ENCODE peak calls at places on chromosomes 6 and 20, in five cellular contexts. One of them, this sample, is unnamed.

GRCh38 chr6:20814494-20814893 is 280.2 kb downstream of the CDKAL1 start:
- DNase-seq in Panc1: no peak
- DNase-seq in sigmoid colon: no peak
- DNase-seq in CD4-positive, CD25-positive, alpha-beta regulatory T cell: no peak
- DNase-seq in testis: no peak
- DNase-seq in this sample: no peak

GRCh38 chr20:32168184-32168910 is 39.2 kb downstream of the PLAGL2 start:
- DNase-seq in Panc1: no peak
- DNase-seq in sigmoid colon: peak; percentile 12
- DNase-seq in CD4-positive, CD25-positive, alpha-beta regulatory T cell: no peak
- DNase-seq in testis: no peak
- DNase-seq in this sample: no peak

GRCh38 chr6:134802426-134803058 is 147.4 kb downstream of the ALDH8A1 start:
- DNase-seq in Panc1: no peak
- DNase-seq in sigmoid colon: no peak
- DNase-seq in CD4-positive, CD25-positive, alpha-beta regulatory T cell: no peak
- DNase-seq in testis: no peak
- DNase-seq in this sample: no peak

GRCh38 chr6:99467509-99468106 is 42.5 kb upstream of the PNISR start:
- DNase-seq in Panc1: no peak
- DNase-seq in sigmoid colon: no peak
- DNase-seq in CD4-positive, CD25-positive, alpha-beta regulatory T cell: peak; percentile 40
- DNase-seq in testis: no peak
- DNase-seq in this sample: no peak

GRCh38 chr6:19876672-19877071 is 39.5 kb downstream of the ID4 start:
- DNase-seq in Panc1: no peak
- DNase-seq in sigmoid colon: no peak
- DNase-seq in CD4-positive, CD25-positive, alpha-beta regulatory T cell: no peak
- DNase-seq in testis: no peak
- DNase-seq in this sample: no peak

GRCh38 chr20:51237278-51237677 is 214.4 kb upstream of the KCNG1 start:
- DNase-seq in Panc1: no peak
- DNase-seq in sigmoid colon: no peak
- DNase-seq in CD4-positive, CD25-positive, alpha-beta regulatory T cell: no peak
- DNase-seq in testis: no peak
- DNase-seq in this sample: peak; percentile 40

GRCh38 chr6:74834967-74835366 is 370.9 kb downstream of the COL12A1 start:
- DNase-seq in Panc1: no peak
- DNase-seq in sigmoid colon: no peak
- DNase-seq in CD4-positive, CD25-positive, alpha-beta regulatory T cell: no peak
- DNase-seq in testis: no peak
- DNase-seq in this sample: no peak

GRCh38 chr6:5730586-5731263 is 276.0 kb downstream of the NRN1 start:
- DNase-seq in Panc1: no peak
- DNase-seq in sigmoid colon: no peak
- DNase-seq in CD4-positive, CD25-positive, alpha-beta regulatory T cell: no peak
- DNase-seq in testis: no peak
- DNase-seq in this sample: no peak

GRCh38 chr6:29424168-29424567 is 9.4 kb downstream of the OR12D1 start:
- DNase-seq in Panc1: no peak
- DNase-seq in sigmoid colon: no peak
- DNase-seq in CD4-positive, CD25-positive, alpha-beta regulatory T cell: no peak
- DNase-seq in testis: no peak
- DNase-seq in this sample: no peak

GRCh38 chr20:35226126-35226774 is at the start of gene MMP24:
- DNase-seq in Panc1: no peak
- DNase-seq in sigmoid colon: no peak
- DNase-seq in CD4-positive, CD25-positive, alpha-beta regulatory T cell: no peak
- DNase-seq in testis: no peak
- DNase-seq in this sample: no peak

GRCh38 chr6:48630511-48630910 is 519.5 kb upstream of the PTCHD4 start:
- DNase-seq in Panc1: no peak
- DNase-seq in sigmoid colon: no peak
- DNase-seq in CD4-positive, CD25-positive, alpha-beta regulatory T cell: no peak
- DNase-seq in testis: no peak
- DNase-seq in this sample: no peak

GRCh38 chr20:6501061-6501460 is 266.4 kb upstream of the BMP2 start:
- DNase-seq in Panc1: no peak
- DNase-seq in sigmoid colon: no peak
- DNase-seq in CD4-positive, CD25-positive, alpha-beta regulatory T cell: no peak
- DNase-seq in testis: no peak
- DNase-seq in this sample: no peak

GRCh38 chr6:116369540-116370327 is 1.0 kb upstream of the DSE start:
- DNase-seq in Panc1: no peak
- DNase-seq in sigmoid colon: no peak
- DNase-seq in CD4-positive, CD25-positive, alpha-beta regulatory T cell: no peak
- DNase-seq in testis: peak; percentile 21
- DNase-seq in this sample: no peak

GRCh38 chr20:54107181-54107580 is 36.8 kb upstream of the BCAS1 start:
- DNase-seq in Panc1: no peak
- DNase-seq in sigmoid colon: no peak
- DNase-seq in CD4-positive, CD25-positive, alpha-beta regulatory T cell: no peak
- DNase-seq in testis: no peak
- DNase-seq in this sample: no peak

GRCh38 chr20:47973519-47974233 is 188.4 kb upstream of the SULF2 start:
- DNase-seq in Panc1: no peak
- DNase-seq in sigmoid colon: no peak
- DNase-seq in CD4-positive, CD25-positive, alpha-beta regulatory T cell: no peak
- DNase-seq in testis: no peak
- DNase-seq in this sample: peak; percentile 52

GRCh38 chr6:121435444-121436069 is at the start of gene GJA1:
- DNase-seq in Panc1: peak; percentile 74
- DNase-seq in sigmoid colon: no peak
- DNase-seq in CD4-positive, CD25-positive, alpha-beta regulatory T cell: no peak
- DNase-seq in testis: peak; percentile 66
- DNase-seq in this sample: no peak

GRCh38 chr6:12363651-12364381 is 73.7 kb downstream of the EDN1 start:
- DNase-seq in Panc1: no peak
- DNase-seq in sigmoid colon: no peak
- DNase-seq in CD4-positive, CD25-positive, alpha-beta regulatory T cell: no peak
- DNase-seq in testis: no peak
- DNase-seq in this sample: no peak

GRCh38 chr6:84763397-84764331 is 734 bp downstream of the TBX18 start:
- DNase-seq in Panc1: peak; percentile 12
- DNase-seq in sigmoid colon: peak; percentile 70
- DNase-seq in CD4-positive, CD25-positive, alpha-beta regulatory T cell: no peak
- DNase-seq in testis: peak; percentile 33
- DNase-seq in this sample: peak; percentile 64
- H3K4me3 ChIP-seq in Panc1: peak overlapping the region; percentile 67
- H3K4me3 ChIP-seq in sigmoid colon: peak overlapping the region; percentile 37
- H3K4me3 ChIP-seq in CD4-positive, CD25-positive, alpha-beta regulatory T cell: no peak overlapping the region
- H3K4me3 ChIP-seq in testis: peak overlapping the region; percentile 44
- H3K4me3 ChIP-seq in this sample: peak overlapping the region; percentile 72

DNA sequence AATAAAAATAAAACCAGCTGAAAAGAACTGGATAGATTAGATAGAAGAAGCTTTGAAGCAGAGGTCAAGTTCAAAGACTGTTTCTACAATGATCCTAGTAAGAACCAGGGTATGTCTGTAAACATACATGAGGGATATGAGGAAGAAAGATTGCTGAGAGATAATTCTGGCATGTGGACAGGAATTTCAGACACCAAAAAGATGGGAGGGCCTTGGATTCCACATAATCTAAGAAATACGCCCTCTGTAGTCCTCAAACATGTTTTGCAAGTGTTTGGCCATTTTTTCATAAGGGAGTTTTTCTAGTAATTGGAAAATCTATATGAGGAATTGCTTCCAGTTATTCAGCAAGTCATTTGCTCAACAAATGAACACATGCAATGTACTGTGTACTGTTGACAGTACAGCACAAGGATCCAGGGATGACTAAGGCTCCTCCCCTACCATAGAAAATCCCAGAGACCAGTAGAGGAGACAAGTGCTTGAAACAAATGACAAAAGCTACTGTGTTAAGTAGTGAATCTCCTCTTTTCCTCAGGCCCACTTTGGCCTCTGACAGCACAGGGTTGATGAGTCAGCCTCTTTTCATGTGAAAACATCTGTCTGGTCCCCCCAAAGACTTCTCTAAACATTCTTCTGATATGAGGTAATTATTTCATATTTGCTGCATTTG is 795.9 kb downstream of the MAFB start:
- DNase-seq in Panc1: no peak
- DNase-seq in sigmoid colon: no peak
- DNase-seq in CD4-positive, CD25-positive, alpha-beta regulatory T cell: no peak
- DNase-seq in testis: no peak
- DNase-seq in this sample: no peak
- H3K36me3 ChIP-seq in Panc1: no peaks in the 10 kb centered on the region
- H3K36me3 ChIP-seq in sigmoid colon: no peaks in the 10 kb centered on the region
- H3K36me3 ChIP-seq in CD4-positive, CD25-positive, alpha-beta regulatory T cell: no peaks in the 10 kb centered on the region
- H3K36me3 ChIP-seq in testis: no peaks in the 10 kb centered on the region
- H3K36me3 ChIP-seq in this sample: no peaks in the 10 kb centered on the region

DNA sequence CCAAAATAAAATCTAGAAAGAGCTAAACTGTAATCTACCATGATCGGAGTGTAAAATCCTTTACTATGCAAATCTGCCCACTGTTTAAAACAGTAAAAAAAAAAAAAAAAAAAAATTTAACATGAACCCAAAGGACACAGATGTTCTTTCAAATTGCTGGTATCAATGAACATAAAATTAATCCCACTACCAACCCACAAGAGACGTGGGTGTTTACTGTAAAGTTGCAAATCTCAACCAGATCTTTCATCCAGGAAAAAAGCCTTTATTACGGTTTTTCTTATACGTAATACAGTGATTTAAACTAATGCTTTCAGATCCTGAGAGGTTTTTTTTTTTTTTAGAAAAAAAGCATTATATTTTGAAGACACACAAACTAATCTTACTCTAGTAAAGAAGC is 2.5 kb downstream of the CDK19 start:
- DNase-seq in Panc1: no peak
- DNase-seq in sigmoid colon: no peak
- DNase-seq in CD4-positive, CD25-positive, alpha-beta regulatory T cell: no peak
- DNase-seq in testis: no peak
- DNase-seq in this sample: no peak
- H3K4me3 ChIP-seq in Panc1: no peak overlapping the region
- H3K4me3 ChIP-seq in sigmoid colon: no peak overlapping the region
- H3K4me3 ChIP-seq in CD4-positive, CD25-positive, alpha-beta regulatory T cell: no peak overlapping the region
- H3K4me3 ChIP-seq in testis: no peak overlapping the region
- H3K4me3 ChIP-seq in this sample: no peak overlapping the region

GRCh38 chr20:62132421-62132820 is 10.1 kb downstream of the LSM14B start:
- DNase-seq in Panc1: no peak
- DNase-seq in sigmoid colon: no peak
- DNase-seq in CD4-positive, CD25-positive, alpha-beta regulatory T cell: no peak
- DNase-seq in testis: no peak
- DNase-seq in this sample: no peak
- H3K36me3 ChIP-seq in Panc1: peaks cover 38% of the 10 kb centered on the region
- H3K36me3 ChIP-seq in sigmoid colon: peaks cover 61% of the 10 kb centered on the region
- H3K36me3 ChIP-seq in CD4-positive, CD25-positive, alpha-beta regulatory T cell: peaks cover 95% of the 10 kb centered on the region
- H3K36me3 ChIP-seq in testis: no peaks in the 10 kb centered on the region
- H3K36me3 ChIP-seq in this sample: peaks cover 98% of the 10 kb centered on the region

DNA sequence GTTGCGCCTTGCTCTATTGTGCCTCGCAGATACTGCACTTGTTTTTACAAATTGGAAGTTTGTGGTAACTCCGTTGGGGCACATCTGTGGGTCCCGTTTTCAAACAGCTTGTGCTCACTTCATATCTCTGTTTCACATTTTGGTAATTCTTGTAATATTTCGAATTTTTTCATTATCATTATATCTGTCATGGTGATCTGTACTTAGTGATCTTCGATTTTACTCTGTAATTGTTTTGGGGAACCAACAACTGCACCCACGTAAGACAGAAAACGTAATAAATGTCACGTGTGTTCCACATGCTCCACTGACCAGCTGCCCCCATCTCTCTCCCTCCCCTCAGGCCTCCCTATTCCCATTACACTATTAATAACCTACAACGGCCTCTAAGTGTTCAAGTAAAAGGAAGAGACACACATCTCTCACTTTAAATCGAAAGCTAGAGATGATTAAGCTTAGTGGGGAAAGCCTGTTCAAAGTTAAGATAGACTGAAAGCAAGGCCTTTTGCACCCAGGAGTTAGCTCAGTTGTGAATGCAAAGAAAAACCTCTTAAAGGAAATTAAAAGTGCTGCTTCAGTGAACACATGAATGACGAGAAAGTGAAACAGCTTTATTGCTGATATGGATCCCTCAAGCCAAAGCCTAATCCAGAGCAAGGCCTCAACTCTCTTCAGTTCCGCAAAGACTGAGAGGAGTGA is 26.9 kb downstream of the TTLL2 start:
- DNase-seq in Panc1: no peak
- DNase-seq in sigmoid colon: no peak
- DNase-seq in CD4-positive, CD25-positive, alpha-beta regulatory T cell: no peak
- DNase-seq in testis: no peak
- DNase-seq in this sample: no peak
- H3K4me3 ChIP-seq in Panc1: peak overlapping the region; percentile 60
- H3K4me3 ChIP-seq in sigmoid colon: peak overlapping the region; percentile 44
- H3K4me3 ChIP-seq in CD4-positive, CD25-positive, alpha-beta regulatory T cell: peak overlapping the region; percentile 51
- H3K4me3 ChIP-seq in testis: peak overlapping the region; percentile 55
- H3K4me3 ChIP-seq in this sample: peak overlapping the region; percentile 64

DNA sequence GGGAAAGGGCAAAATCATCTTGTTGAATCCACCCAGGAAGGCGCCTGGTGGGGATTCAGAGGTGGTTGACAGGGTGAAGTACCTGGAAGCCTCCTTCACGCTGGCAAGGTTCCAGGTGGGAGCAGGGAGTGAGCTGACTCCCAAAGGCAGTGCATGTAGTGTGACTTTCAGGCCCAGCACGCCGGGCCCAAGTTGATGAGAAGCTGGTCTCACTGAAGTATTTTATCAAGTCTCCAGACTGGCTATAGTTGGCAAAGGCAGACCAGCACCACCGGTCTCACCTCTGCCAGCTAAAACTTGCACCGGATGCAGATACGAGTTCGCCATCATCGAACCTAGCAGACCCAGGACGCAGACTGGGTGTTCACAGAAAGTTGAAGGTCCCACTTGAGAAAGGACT is 16.5 kb downstream of the PPP1R10 start:
- DNase-seq in Panc1: no peak
- DNase-seq in sigmoid colon: no peak
- DNase-seq in CD4-positive, CD25-positive, alpha-beta regulatory T cell: no peak
- DNase-seq in testis: no peak
- DNase-seq in this sample: peak; percentile 32
- H3K36me3 ChIP-seq in Panc1: peaks cover 13% of the 10 kb centered on the region
- H3K36me3 ChIP-seq in sigmoid colon: peaks cover 49% of the 10 kb centered on the region
- H3K36me3 ChIP-seq in CD4-positive, CD25-positive, alpha-beta regulatory T cell: peaks cover 48% of the 10 kb centered on the region
- H3K36me3 ChIP-seq in testis: no peaks in the 10 kb centered on the region
- H3K36me3 ChIP-seq in this sample: peaks cover 53% of the 10 kb centered on the region

GRCh38 chr6:117918454-117918853 is 11.4 kb downstream of the SLC35F1 start:
- DNase-seq in Panc1: no peak
- DNase-seq in sigmoid colon: no peak
- DNase-seq in CD4-positive, CD25-positive, alpha-beta regulatory T cell: no peak
- DNase-seq in testis: no peak
- DNase-seq in this sample: no peak

GRCh38 chr6:117916483-117916882 is 9.4 kb downstream of the SLC35F1 start:
- DNase-seq in Panc1: no peak
- DNase-seq in sigmoid colon: no peak
- DNase-seq in CD4-positive, CD25-positive, alpha-beta regulatory T cell: no peak
- DNase-seq in testis: no peak
- DNase-seq in this sample: no peak

GRCh38 chr6:117919775-117920492 is 12.9 kb downstream of the SLC35F1 start:
- DNase-seq in Panc1: no peak
- DNase-seq in sigmoid colon: no peak
- DNase-seq in CD4-positive, CD25-positive, alpha-beta regulatory T cell: no peak
- DNase-seq in testis: peak; percentile 45
- DNase-seq in this sample: no peak

GRCh38 chr6:117917176-117917575 is 10.1 kb downstream of the SLC35F1 start:
- DNase-seq in Panc1: no peak
- DNase-seq in sigmoid colon: no peak
- DNase-seq in CD4-positive, CD25-positive, alpha-beta regulatory T cell: no peak
- DNase-seq in testis: no peak
- DNase-seq in this sample: no peak

GRCh38 chr6:117920493-117920845 is 13.4 kb downstream of the SLC35F1 start:
- DNase-seq in Panc1: no peak
- DNase-seq in sigmoid colon: no peak
- DNase-seq in CD4-positive, CD25-positive, alpha-beta regulatory T cell: no peak
- DNase-seq in testis: no peak
- DNase-seq in this sample: no peak
- H3K4me3 ChIP-seq in Panc1: peak overlapping the region; percentile 25
- H3K4me3 ChIP-seq in sigmoid colon: no peak overlapping the region
- H3K4me3 ChIP-seq in CD4-positive, CD25-positive, alpha-beta regulatory T cell: no peak overlapping the region
- H3K4me3 ChIP-seq in testis: peak overlapping the region; percentile 41
- H3K4me3 ChIP-seq in this sample: peak overlapping the region; percentile 58